ENCODE peak calls at places on chromosomes 7 and 10, in ten cellular contexts. One of them, this sample, is unnamed.

GRCh38 chr10:99431190-99431549 is 746 bp upstream of the GOT1 start:
- DNase-seq in cardiac fibroblast: peak; percentile 48
- DNase-seq in choroid plexus epithelial cell: peak; percentile 40
- DNase-seq in H7: peak; percentile 47
- DNase-seq in pancreas: peak; percentile 67
- DNase-seq in type B pancreatic cell: no peak
- DNase-seq in amygdala: peak; percentile 68
- DNase-seq in EL: peak; percentile 65
- DNase-seq in left ventricle myocardium inferior: peak; percentile 85
- DNase-seq in stimulated activated naive B cell treated with anti-CD40 and anti-IgM and Interleukin-4, amounts not matched to agents 10 μg/mL and 1 μg/mL and 100 μg/mL, for 72 hours: no peak
- DNase-seq in this sample: no peak

GRCh38 chr10:133325761-133326463 is 10.8 kb downstream of the CALY start:
- DNase-seq in pancreas: peak; percentile 20
- DNase-seq in EL: no peak
- DNase-seq in H7: peak; percentile 85
- DNase-seq in type B pancreatic cell: no peak
- DNase-seq in cardiac fibroblast: no peak
- DNase-seq in choroid plexus epithelial cell: no peak
- DNase-seq in left ventricle myocardium inferior: no peak
- DNase-seq in amygdala: no peak
- DNase-seq in stimulated activated naive B cell treated with anti-CD40 and anti-IgM and Interleukin-4, amounts not matched to agents 10 μg/mL and 1 μg/mL and 100 μg/mL, for 72 hours: no peak
- DNase-seq in this sample: no peak

GRCh38 chr7:82723411-82723810 is 279.8 kb upstream of the CACNA2D1 start:
- DNase-seq in EL: no peak
- DNase-seq in choroid plexus epithelial cell: no peak
- DNase-seq in cardiac fibroblast: peak; percentile 17
- DNase-seq in stimulated activated naive B cell treated with anti-CD40 and anti-IgM and Interleukin-4, amounts not matched to agents 10 μg/mL and 1 μg/mL and 100 μg/mL, for 72 hours: no peak
- DNase-seq in pancreas: no peak
- DNase-seq in left ventricle myocardium inferior: no peak
- DNase-seq in H7: no peak
- DNase-seq in type B pancreatic cell: no peak
- DNase-seq in amygdala: no peak
- DNase-seq in this sample: no peak

GRCh38 chr10:4514445-4515108 is 311.4 kb upstream of the AKR1E2 start:
- DNase-seq in pancreas: peak; percentile 22
- DNase-seq in cardiac fibroblast: peak; percentile 42
- DNase-seq in amygdala: peak; percentile 11
- DNase-seq in H7: no peak
- DNase-seq in type B pancreatic cell: no peak
- DNase-seq in stimulated activated naive B cell treated with anti-CD40 and anti-IgM and Interleukin-4, amounts not matched to agents 10 μg/mL and 1 μg/mL and 100 μg/mL, for 72 hours: peak; percentile 67
- DNase-seq in choroid plexus epithelial cell: no peak
- DNase-seq in EL: no peak
- DNase-seq in left ventricle myocardium inferior: peak; percentile 75
- DNase-seq in this sample: peak; percentile 64

GRCh38 chr7:95501261-95501816 is 15.6 kb downstream of the ASB4 start:
- DNase-seq in amygdala: no peak
- DNase-seq in left ventricle myocardium inferior: no peak
- DNase-seq in choroid plexus epithelial cell: peak; percentile 40
- DNase-seq in stimulated activated naive B cell treated with anti-CD40 and anti-IgM and Interleukin-4, amounts not matched to agents 10 μg/mL and 1 μg/mL and 100 μg/mL, for 72 hours: peak; percentile 31
- DNase-seq in pancreas: no peak
- DNase-seq in type B pancreatic cell: no peak
- DNase-seq in cardiac fibroblast: peak; percentile 17
- DNase-seq in H7: peak; percentile 4
- DNase-seq in EL: peak; percentile 34
- DNase-seq in this sample: peak; percentile 25

GRCh38 chr7:150435047-150435389 is 15.4 kb upstream of the GIMAP8 start:
- DNase-seq in pancreas: no peak
- DNase-seq in amygdala: no peak
- DNase-seq in choroid plexus epithelial cell: no peak
- DNase-seq in EL: no peak
- DNase-seq in stimulated activated naive B cell treated with anti-CD40 and anti-IgM and Interleukin-4, amounts not matched to agents 10 μg/mL and 1 μg/mL and 100 μg/mL, for 72 hours: no peak
- DNase-seq in cardiac fibroblast: no peak
- DNase-seq in H7: no peak
- DNase-seq in type B pancreatic cell: no peak
- DNase-seq in left ventricle myocardium inferior: no peak
- DNase-seq in this sample: no peak

GRCh38 chr10:76337641-76338040 is 906.2 kb downstream of the LRMDA start:
- DNase-seq in pancreas: no peak
- DNase-seq in left ventricle myocardium inferior: no peak
- DNase-seq in amygdala: no peak
- DNase-seq in cardiac fibroblast: peak; percentile 66
- DNase-seq in stimulated activated naive B cell treated with anti-CD40 and anti-IgM and Interleukin-4, amounts not matched to agents 10 μg/mL and 1 μg/mL and 100 μg/mL, for 72 hours: no peak
- DNase-seq in choroid plexus epithelial cell: peak; percentile 48
- DNase-seq in H7: no peak
- DNase-seq in type B pancreatic cell: no peak
- DNase-seq in EL: peak; percentile 55
- DNase-seq in this sample: no peak

GRCh38 chr10:124450010-124450782 is at the start of gene NKX1-2:
- DNase-seq in left ventricle myocardium inferior: no peak
- DNase-seq in pancreas: no peak
- DNase-seq in cardiac fibroblast: no peak
- DNase-seq in EL: no peak
- DNase-seq in type B pancreatic cell: no peak
- DNase-seq in H7: peak; percentile 97
- DNase-seq in stimulated activated naive B cell treated with anti-CD40 and anti-IgM and Interleukin-4, amounts not matched to agents 10 μg/mL and 1 μg/mL and 100 μg/mL, for 72 hours: no peak
- DNase-seq in amygdala: peak; percentile 7
- DNase-seq in choroid plexus epithelial cell: peak; percentile 8
- DNase-seq in this sample: no peak

GRCh38 chr10:116444527-116445142 is 17.0 kb downstream of the PNLIPRP3 start:
- DNase-seq in stimulated activated naive B cell treated with anti-CD40 and anti-IgM and Interleukin-4, amounts not matched to agents 10 μg/mL and 1 μg/mL and 100 μg/mL, for 72 hours: no peak
- DNase-seq in type B pancreatic cell: no peak
- DNase-seq in left ventricle myocardium inferior: no peak
- DNase-seq in amygdala: no peak
- DNase-seq in pancreas: peak; percentile 20
- DNase-seq in choroid plexus epithelial cell: peak; percentile 53
- DNase-seq in H7: peak; percentile 56
- DNase-seq in EL: peak; percentile 30
- DNase-seq in cardiac fibroblast: peak; percentile 47
- DNase-seq in this sample: peak; percentile 18

GRCh38 chr10:99374526-99374925 is 45.4 kb downstream of the CNNM1 start:
- DNase-seq in type B pancreatic cell: no peak
- DNase-seq in amygdala: no peak
- DNase-seq in pancreas: no peak
- DNase-seq in H7: no peak
- DNase-seq in EL: peak; percentile 72
- DNase-seq in cardiac fibroblast: peak; percentile 56
- DNase-seq in choroid plexus epithelial cell: peak; percentile 8
- DNase-seq in stimulated activated naive B cell treated with anti-CD40 and anti-IgM and Interleukin-4, amounts not matched to agents 10 μg/mL and 1 μg/mL and 100 μg/mL, for 72 hours: no peak
- DNase-seq in left ventricle myocardium inferior: no peak
- DNase-seq in this sample: no peak

GRCh38 chr10:86365346-86366032 is 1.1 kb downstream of the GRID1 start:
- DNase-seq in pancreas: no peak
- DNase-seq in choroid plexus epithelial cell: peak; percentile 19
- DNase-seq in cardiac fibroblast: no peak
- DNase-seq in amygdala: peak; percentile 63
- DNase-seq in left ventricle myocardium inferior: no peak
- DNase-seq in type B pancreatic cell: no peak
- DNase-seq in EL: no peak
- DNase-seq in stimulated activated naive B cell treated with anti-CD40 and anti-IgM and Interleukin-4, amounts not matched to agents 10 μg/mL and 1 μg/mL and 100 μg/mL, for 72 hours: no peak
- DNase-seq in H7: peak; percentile 76
- DNase-seq in this sample: no peak

GRCh38 chr10:44731271-44731670 is 179.9 kb upstream of the TMEM72 start:
- DNase-seq in cardiac fibroblast: no peak
- DNase-seq in amygdala: no peak
- DNase-seq in stimulated activated naive B cell treated with anti-CD40 and anti-IgM and Interleukin-4, amounts not matched to agents 10 μg/mL and 1 μg/mL and 100 μg/mL, for 72 hours: no peak
- DNase-seq in pancreas: no peak
- DNase-seq in type B pancreatic cell: no peak
- DNase-seq in left ventricle myocardium inferior: no peak
- DNase-seq in EL: no peak
- DNase-seq in H7: no peak
- DNase-seq in choroid plexus epithelial cell: peak; percentile 30
- DNase-seq in this sample: no peak

GRCh38 chr7:138886501-138886917 is 88.5 kb upstream of the ATP6V0A4 start:
- DNase-seq in amygdala: no peak
- DNase-seq in pancreas: peak; percentile 29
- DNase-seq in stimulated activated naive B cell treated with anti-CD40 and anti-IgM and Interleukin-4, amounts not matched to agents 10 μg/mL and 1 μg/mL and 100 μg/mL, for 72 hours: peak; percentile 13
- DNase-seq in EL: peak; percentile 73
- DNase-seq in cardiac fibroblast: peak; percentile 84
- DNase-seq in choroid plexus epithelial cell: peak; percentile 85
- DNase-seq in type B pancreatic cell: no peak
- DNase-seq in H7: no peak
- DNase-seq in left ventricle myocardium inferior: no peak
- DNase-seq in this sample: peak; percentile 76

GRCh38 chr10:72637398-72637857 is 11.5 kb upstream of the MICU1 start:
- DNase-seq in H7: no peak
- DNase-seq in amygdala: no peak
- DNase-seq in choroid plexus epithelial cell: peak; percentile 52
- DNase-seq in EL: peak; percentile 64
- DNase-seq in type B pancreatic cell: no peak
- DNase-seq in left ventricle myocardium inferior: peak; percentile 34
- DNase-seq in cardiac fibroblast: peak; percentile 71
- DNase-seq in stimulated activated naive B cell treated with anti-CD40 and anti-IgM and Interleukin-4, amounts not matched to agents 10 μg/mL and 1 μg/mL and 100 μg/mL, for 72 hours: peak; percentile 15
- DNase-seq in pancreas: no peak
- DNase-seq in this sample: peak; percentile 47

GRCh38 chr10:115665549-115665948 is 572.4 kb downstream of the ATRNL1 start:
- DNase-seq in type B pancreatic cell: no peak
- DNase-seq in pancreas: no peak
- DNase-seq in H7: no peak
- DNase-seq in stimulated activated naive B cell treated with anti-CD40 and anti-IgM and Interleukin-4, amounts not matched to agents 10 μg/mL and 1 μg/mL and 100 μg/mL, for 72 hours: no peak
- DNase-seq in cardiac fibroblast: peak; percentile 16
- DNase-seq in left ventricle myocardium inferior: no peak
- DNase-seq in EL: no peak
- DNase-seq in choroid plexus epithelial cell: peak; percentile 18
- DNase-seq in amygdala: no peak
- DNase-seq in this sample: no peak

GRCh38 chr7:1533569-1534329 is 3.2 kb downstream of the MAFK start:
- DNase-seq in pancreas: peak; percentile 74
- DNase-seq in stimulated activated naive B cell treated with anti-CD40 and anti-IgM and Interleukin-4, amounts not matched to agents 10 μg/mL and 1 μg/mL and 100 μg/mL, for 72 hours: peak; percentile 35
- DNase-seq in choroid plexus epithelial cell: peak; percentile 84
- DNase-seq in type B pancreatic cell: no peak
- DNase-seq in EL: peak; percentile 92
- DNase-seq in H7: peak; percentile 55
- DNase-seq in cardiac fibroblast: peak; percentile 92
- DNase-seq in left ventricle myocardium inferior: peak; percentile 54
- DNase-seq in amygdala: no peak
- DNase-seq in this sample: peak; percentile 77

GRCh38 chr10:132294561-132295320 is 13.0 kb downstream of the STK32C start:
- DNase-seq in EL: no peak
- DNase-seq in choroid plexus epithelial cell: no peak
- DNase-seq in left ventricle myocardium inferior: peak; percentile 5
- DNase-seq in pancreas: no peak
- DNase-seq in H7: peak; percentile 94
- DNase-seq in amygdala: no peak
- DNase-seq in stimulated activated naive B cell treated with anti-CD40 and anti-IgM and Interleukin-4, amounts not matched to agents 10 μg/mL and 1 μg/mL and 100 μg/mL, for 72 hours: no peak
- DNase-seq in cardiac fibroblast: no peak
- DNase-seq in type B pancreatic cell: no peak
- DNase-seq in this sample: no peak

GRCh38 chr7:28573059-28573553 is 160.8 kb downstream of the CREB5 start:
- DNase-seq in stimulated activated naive B cell treated with anti-CD40 and anti-IgM and Interleukin-4, amounts not matched to agents 10 μg/mL and 1 μg/mL and 100 μg/mL, for 72 hours: no peak
- DNase-seq in EL: peak; percentile 33
- DNase-seq in H7: no peak
- DNase-seq in left ventricle myocardium inferior: peak; percentile 19
- DNase-seq in cardiac fibroblast: peak; percentile 65
- DNase-seq in pancreas: peak; percentile 72
- DNase-seq in amygdala: no peak
- DNase-seq in type B pancreatic cell: no peak
- DNase-seq in choroid plexus epithelial cell: peak; percentile 77
- DNase-seq in this sample: no peak

GRCh38 chr10:97059006-97059871 is 126.5 kb downstream of the SLIT1 start:
- DNase-seq in left ventricle myocardium inferior: no peak
- DNase-seq in EL: no peak
- DNase-seq in type B pancreatic cell: no peak
- DNase-seq in stimulated activated naive B cell treated with anti-CD40 and anti-IgM and Interleukin-4, amounts not matched to agents 10 μg/mL and 1 μg/mL and 100 μg/mL, for 72 hours: no peak
- DNase-seq in pancreas: no peak
- DNase-seq in choroid plexus epithelial cell: no peak
- DNase-seq in amygdala: peak; percentile 19
- DNase-seq in cardiac fibroblast: no peak
- DNase-seq in H7: peak; percentile 92
- DNase-seq in this sample: no peak

GRCh38 chr7:1176891-1177373 is 16.9 kb upstream of the ZFAND2A start:
- DNase-seq in EL: peak; percentile 60
- DNase-seq in stimulated activated naive B cell treated with anti-CD40 and anti-IgM and Interleukin-4, amounts not matched to agents 10 μg/mL and 1 μg/mL and 100 μg/mL, for 72 hours: peak; percentile 60
- DNase-seq in H7: peak; percentile 85
- DNase-seq in amygdala: no peak
- DNase-seq in type B pancreatic cell: peak; percentile 84
- DNase-seq in left ventricle myocardium inferior: peak; percentile 62
- DNase-seq in cardiac fibroblast: peak; percentile 83
- DNase-seq in pancreas: peak; percentile 79
- DNase-seq in choroid plexus epithelial cell: peak; percentile 73
- DNase-seq in this sample: peak; percentile 79

GRCh38 chr10:79187545-79187940 is 118.8 kb downstream of the ZMIZ1 start:
- DNase-seq in pancreas: no peak
- DNase-seq in H7: no peak
- DNase-seq in stimulated activated naive B cell treated with anti-CD40 and anti-IgM and Interleukin-4, amounts not matched to agents 10 μg/mL and 1 μg/mL and 100 μg/mL, for 72 hours: no peak
- DNase-seq in cardiac fibroblast: no peak
- DNase-seq in choroid plexus epithelial cell: no peak
- DNase-seq in left ventricle myocardium inferior: no peak
- DNase-seq in type B pancreatic cell: no peak
- DNase-seq in amygdala: no peak
- DNase-seq in EL: no peak
- DNase-seq in this sample: no peak

GRCh38 chr7:3436746-3437145 is 135.7 kb downstream of the SDK1 start:
- DNase-seq in H7: no peak
- DNase-seq in type B pancreatic cell: no peak
- DNase-seq in pancreas: no peak
- DNase-seq in amygdala: no peak
- DNase-seq in stimulated activated naive B cell treated with anti-CD40 and anti-IgM and Interleukin-4, amounts not matched to agents 10 μg/mL and 1 μg/mL and 100 μg/mL, for 72 hours: no peak
- DNase-seq in cardiac fibroblast: peak; percentile 91
- DNase-seq in EL: no peak
- DNase-seq in choroid plexus epithelial cell: peak; percentile 76
- DNase-seq in left ventricle myocardium inferior: no peak
- DNase-seq in this sample: no peak

GRCh38 chr7:26305869-26306665 is 14.4 kb downstream of the SNX10 start:
- DNase-seq in pancreas: no peak
- DNase-seq in stimulated activated naive B cell treated with anti-CD40 and anti-IgM and Interleukin-4, amounts not matched to agents 10 μg/mL and 1 μg/mL and 100 μg/mL, for 72 hours: no peak
- DNase-seq in EL: no peak
- DNase-seq in left ventricle myocardium inferior: no peak
- DNase-seq in choroid plexus epithelial cell: no peak
- DNase-seq in type B pancreatic cell: no peak
- DNase-seq in cardiac fibroblast: no peak
- DNase-seq in amygdala: no peak
- DNase-seq in H7: no peak
- DNase-seq in this sample: no peak

GRCh38 chr7:32890010-32890552 is 1.5 kb downstream of the KBTBD2 start:
- DNase-seq in left ventricle myocardium inferior: no peak
- DNase-seq in cardiac fibroblast: peak; percentile 53
- DNase-seq in pancreas: no peak
- DNase-seq in stimulated activated naive B cell treated with anti-CD40 and anti-IgM and Interleukin-4, amounts not matched to agents 10 μg/mL and 1 μg/mL and 100 μg/mL, for 72 hours: no peak
- DNase-seq in amygdala: no peak
- DNase-seq in EL: peak; percentile 44
- DNase-seq in H7: no peak
- DNase-seq in choroid plexus epithelial cell: peak; percentile 78
- DNase-seq in type B pancreatic cell: no peak
- DNase-seq in this sample: no peak

This sample was measured in GM10248.